ENCODE peak calls at places on chromosomes 1 and 21, in five cellular contexts. J, T, X, I and W are unnamed samples.

GRCh38 chr1:94117250-94117851 is 3.6 kb downstream of the ABCA4 start:
- DNase-seq in T (no peak), J (no peak), I (no peak), X (no peak), W (no peak)

GRCh38 chr1:201216395-201217085 is 25.9 kb downstream of the IGFN1 start:
- DNase-seq in X (no peak), T (no peak), I (no peak), J (no peak), W (no peak)

GRCh38 chr1:109142248-109142647 is 28.3 kb downstream of the ELAPOR1 start:
- DNase-seq in T (no peak), I (no peak), X (no peak), J (no peak), W (no peak)

GRCh38 chr1:247578946-247579460 is 9.2 kb upstream of the OR2G2 start:
- DNase-seq in X (no peak), J (no peak), I (no peak), T (no peak), W (no peak)

GRCh38 chr21:44914176-44914874 is 6.4 kb downstream of the ITGB2 start:
- DNase-seq in J (no peak), T (no peak), I (peak; percentile 59), X (no peak), W (no peak)

GRCh38 chr21:33369586-33369985 is 33.6 kb upstream of the IFNGR2 start:
- DNase-seq in X (no peak), J (no peak), T (no peak), I (no peak), W (no peak)

GRCh38 chr21:18548249-18548648 is 144.7 kb upstream of the TMPRSS15 start:
- DNase-seq in J (no peak), X (no peak), I (no peak), T (no peak), W (no peak)

GRCh38 chr1:111628153-111628552 is 8.6 kb downstream of the RAP1A start:
- DNase-seq in J (no peak), I (no peak), X (no peak), T (no peak), W (no peak)

GRCh38 chr1:242023805-242024204 is 24.9 kb upstream of the MAP1LC3C start:
- DNase-seq in X (no peak), I (no peak), J (no peak), T (no peak), W (no peak)

GRCh38 chr21:31180256-31181088 is 142.2 kb upstream of the KRTAP19-8 start:
- DNase-seq in I (no peak), T (no peak), J (peak; percentile 30), X (no peak), W (peak; percentile 41)

GRCh38 chr1:155003766-155004351 is 1.3 kb downstream of the ZBTB7B start:
- DNase-seq in T (peak; percentile 40), X (peak; percentile 72), I (peak; percentile 76), J (peak; percentile 59), W (peak; percentile 88)

GRCh38 chr1:30123896-30124295 is 599.5 kb downstream of the MATN1 start:
- DNase-seq in X (peak; percentile 37), I (no peak), T (no peak), J (no peak), W (no peak)

GRCh38 chr1:117644696-117645311 is 39.0 kb downstream of the TENT5C start:
- DNase-seq in X (no peak), J (no peak), T (no peak), I (no peak), W (no peak)

GRCh38 chr1:155069551-155070391 is 6.2 kb downstream of the EFNA4 start:
- DNase-seq in X (no peak), I (no peak), J (peak; percentile 60), T (no peak), W (peak; percentile 37)

GRCh38 chr1:49995734-49996133 is 28.0 kb downstream of the AGBL4 start:
- DNase-seq in T (no peak), J (no peak), X (no peak), I (no peak), W (no peak)

GRCh38 chr21:35208810-35209517 is 159.9 kb upstream of the RUNX1 start:
- DNase-seq in I (no peak), J (no peak), T (no peak), X (no peak), W (no peak)

GRCh38 chr1:91717839-91718238 is 168.1 kb downstream of the TGFBR3 start:
- DNase-seq in X (no peak), J (no peak), T (no peak), I (no peak), W (no peak)

GRCh38 chr1:180889325-180889724 is 23.4 kb upstream of the KIAA1614 start:
- DNase-seq in I (no peak), J (no peak), X (no peak), T (no peak), W (no peak)

GRCh38 chr1:18557621-18558465 is 72.8 kb upstream of the PAX7 start:
- DNase-seq in X (no peak), T (no peak), J (peak; percentile 91), I (peak; percentile 35), W (no peak)

GRCh38 chr21:35637431-35637830 is 422.9 kb downstream of the SETD4 start:
- DNase-seq in J (no peak), T (peak; percentile 33), I (peak; percentile 38), X (no peak), W (no peak)

GRCh38 chr1:216807696-216808095 is 84.5 kb upstream of the ESRRG start:
- DNase-seq in T (no peak), I (no peak), J (no peak), X (no peak), W (no peak)

GRCh38 chr1:58861510-58861909 is 77.7 kb upstream of the JUN start:
- DNase-seq in I (no peak), J (no peak), T (no peak), X (no peak), W (no peak)

GRCh38 chr21:35850542-35851103 is 209.7 kb downstream of the SETD4 start:
- DNase-seq in J (no peak), I (no peak), T (no peak), X (peak; percentile 30), W (no peak)

GRCh38 chr1:53025034-53025777 is 36.8 kb upstream of the PODN start:
- DNase-seq in T (no peak), X (peak; percentile 21), J (peak; percentile 26), I (no peak), W (no peak)

GRCh38 chr1:212486591-212486963 is 53.9 kb downstream of the NENF start:
- DNase-seq in I (no peak), T (no peak), J (no peak), X (no peak), W (no peak)

GRCh38 chr1:200877839-200878551 is 5.2 kb downstream of the GPR25 start:
- DNase-seq in I (no peak), X (no peak), J (no peak), T (peak; percentile 2), W (no peak)

GRCh38 chr1:91842563-91842962 is 43.4 kb downstream of the TGFBR3 start:
- DNase-seq in T (no peak), J (no peak), I (no peak), X (no peak), W (no peak)

GRCh38 chr1:207651583-207651982 is 6.7 kb downstream of the CR1L start:
- DNase-seq in J (no peak), X (no peak), T (no peak), I (no peak), W (no peak)

DNA sequence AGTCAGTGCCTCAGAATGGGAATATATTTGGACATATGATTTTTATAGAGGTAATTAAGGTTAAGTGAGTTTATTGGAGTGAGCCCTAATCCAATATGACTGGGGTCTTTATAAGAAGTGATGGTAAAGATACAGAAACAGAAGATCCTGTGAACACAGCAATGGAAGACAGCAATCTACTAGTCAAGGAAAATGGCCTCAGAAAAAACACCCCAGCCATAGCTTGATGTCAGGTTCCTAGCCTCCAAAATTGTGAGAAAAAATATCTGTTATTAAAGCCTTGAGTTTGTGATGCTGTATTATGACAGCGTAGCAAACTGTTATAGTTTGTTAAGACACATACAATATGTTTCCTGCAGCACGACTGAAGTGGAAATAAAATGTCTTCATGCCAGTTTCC is 72.2 kb downstream of the JMJD4 start:
- DNase-seq in T (no peak), I (no peak), J (no peak), X (no peak), W (no peak)
- H3K9me3 ChIP-seq in T (no peaks in the 10 kb centered on the region), I (peaks cover 100% of the 10 kb centered on the region), J (peaks cover 53% of the 10 kb centered on the region), X (peaks cover 100% of the 10 kb centered on the region), W (peaks cover 100% of the 10 kb centered on the region)

DNA sequence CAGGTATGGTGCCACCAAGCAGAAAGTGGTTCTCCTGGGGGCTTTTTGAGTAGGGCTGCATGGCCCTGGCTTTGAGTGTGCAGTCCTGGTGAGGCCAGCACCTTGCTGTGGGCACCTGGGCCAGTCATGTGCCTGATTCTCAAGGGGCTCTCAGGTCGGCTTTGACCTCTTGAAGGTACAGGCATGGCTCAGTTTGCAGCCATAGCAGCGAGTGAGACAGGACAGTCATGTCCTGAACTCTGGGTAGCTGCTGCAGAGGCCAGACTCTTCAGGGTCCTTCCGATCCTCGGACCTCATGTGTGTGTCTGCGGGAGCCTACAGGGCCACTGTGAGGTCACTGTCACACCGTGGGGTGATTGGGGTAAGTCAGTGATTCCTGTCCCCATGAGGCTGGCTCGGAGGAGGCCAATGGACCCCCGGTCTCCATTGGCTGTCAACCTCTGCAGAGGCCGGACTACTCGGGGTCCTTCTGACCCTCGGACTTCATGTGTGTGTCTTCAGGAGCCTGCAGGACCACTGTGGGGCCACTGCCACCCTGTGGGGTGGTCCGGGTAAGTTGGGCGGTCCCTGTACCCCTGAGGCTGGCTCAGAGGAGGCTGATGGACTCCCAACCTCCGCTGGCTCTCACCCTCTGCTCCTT is 95.2 kb upstream of the C1orf174 start:
- DNase-seq in J (no peak), I (no peak), T (no peak), X (no peak), W (no peak)
- H3K9me3 ChIP-seq in J (no peaks in the 10 kb centered on the region), I (peaks cover 8% of the 10 kb centered on the region), T (no peaks in the 10 kb centered on the region), X (no peaks in the 10 kb centered on the region), W (no peaks in the 10 kb centered on the region)

DNA sequence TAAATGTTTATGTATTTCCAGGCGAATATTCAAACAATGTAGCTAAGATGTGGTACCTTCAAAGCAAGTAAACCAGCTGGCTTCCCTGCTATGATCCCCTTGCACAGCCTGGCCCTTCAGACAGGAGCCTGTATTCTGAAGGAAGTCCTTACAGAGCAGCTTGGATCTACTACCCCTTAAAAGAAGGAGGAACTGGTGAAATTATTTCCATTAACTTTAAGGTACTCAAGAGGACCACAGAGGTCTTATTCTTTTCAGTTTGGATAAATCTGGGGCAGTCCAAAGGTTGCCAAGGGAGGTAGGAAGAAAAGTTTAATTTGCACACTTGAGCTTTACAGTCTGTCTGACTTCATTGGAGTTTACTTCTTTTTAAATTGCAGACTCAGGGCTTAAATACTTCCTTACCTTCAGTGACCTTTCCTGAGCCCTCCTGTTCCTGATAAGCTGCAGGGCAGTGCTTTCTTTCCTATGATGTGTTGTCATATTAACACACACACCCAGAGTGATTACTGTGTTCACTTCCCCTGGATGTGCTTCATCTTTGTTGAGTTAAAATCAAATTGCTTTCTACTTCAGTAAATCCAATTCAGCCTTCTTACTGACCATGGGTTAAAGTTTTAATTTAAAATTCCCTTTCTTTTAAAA is 40.5 kb downstream of the DISC1 start:
- DNase-seq in J (no peak), T (no peak), X (no peak), I (no peak), W (no peak)
- H3K9me3 ChIP-seq in J (peaks cover 3% of the 10 kb centered on the region), T (no peaks in the 10 kb centered on the region), X (peaks cover 35% of the 10 kb centered on the region), I (peaks cover 18% of the 10 kb centered on the region), W (peaks cover 16% of the 10 kb centered on the region)

GRCh38 chr1:2982615-2983318 is 38.5 kb upstream of the ACTRT2 start:
- DNase-seq in I (no peak), T (no peak), X (no peak), J (no peak), W (no peak)
- H3K9me3 ChIP-seq in I (no peaks in the 10 kb centered on the region), T (no peaks in the 10 kb centered on the region), X (no peaks in the 10 kb centered on the region), J (no peaks in the 10 kb centered on the region), W (no peaks in the 10 kb centered on the region)

GRCh38 chr1:152760551-152761190 is 2.8 kb downstream of the KPRP start:
- DNase-seq in I (no peak), T (no peak), J (no peak), X (no peak), W (no peak)
- H3K9me3 ChIP-seq in I (no peaks in the 10 kb centered on the region), T (no peaks in the 10 kb centered on the region), J (peaks cover 20% of the 10 kb centered on the region), X (no peaks in the 10 kb centered on the region), W (no peaks in the 10 kb centered on the region)

GRCh38 chr21:21734088-21734487 is 735.9 kb downstream of the NCAM2 start:
- DNase-seq in J (no peak), X (no peak), I (no peak), T (no peak), W (no peak)
- H3K9me3 ChIP-seq in J (no peaks in the 10 kb centered on the region), X (no peaks in the 10 kb centered on the region), I (peaks cover 2% of the 10 kb centered on the region), T (no peaks in the 10 kb centered on the region), W (no peaks in the 10 kb centered on the region)